ENCODE peak calls at places on chromosomes 4 and X, in four cellular contexts. R is T47D, I is HEK293T, T is non-pigmented ciliary epithelial cell. V is an unnamed sample.

GRCh38 chr4:11914406-11914805 is 485.7 kb upstream of the HS3ST1 start:
- DNase-seq in R (no peak), I (no peak), T (no peak), V (no peak)

GRCh38 chrX:13283512-13283911 is 36.3 kb downstream of the ATXN3L start:
- DNase-seq in R (no peak), T (no peak), I (no peak), V (peak)

GRCh38 chrX:11741574-11741973 is 16.5 kb upstream of the MSL3 start:
- DNase-seq in T (no peak), I (no peak), R (no peak), V (no peak)

GRCh38 chrX:135522132-135522530 is 1.7 kb downstream of the INTS6L start:
- DNase-seq in T (no peak), I (no peak), R (no peak), V (no peak)

GRCh38 chr4:153467897-153468262 is 1.7 kb downstream of the TMEM131L start:
- DNase-seq in T (no peak), I (no peak), R (no peak), V (no peak)

GRCh38 chr4:169620846-169621228 is 459 bp downstream of the CLCN3 start:
- DNase-seq in T (no peak), R (no peak), I (no peak), V (no peak)

GRCh38 chr4:46852839-46853238 is 56.2 kb downstream of the COX7B2 start:
- DNase-seq in T (no peak), I (no peak), R (no peak), V (no peak)

GRCh38 chr4:55215087-55215486 is 89.7 kb upstream of the KDR start:
- DNase-seq in I (no peak), T (no peak), R (no peak), V (no peak)

GRCh38 chr4:22356996-22357596 is 158.8 kb downstream of the ADGRA3 start:
- DNase-seq in T (peak), I (peak), R (no peak), V (no peak)

GRCh38 chr4:183409956-183410355 is 34.5 kb upstream of the CDKN2AIP start:
- DNase-seq in I (no peak), T (no peak), R (no peak), V (no peak)

GRCh38 chr4:97923096-97923495 is 220.2 kb downstream of the STPG2 start:
- DNase-seq in I (no peak), T (no peak), R (no peak), V (no peak)

GRCh38 chr4:109816082-109816442 is 500 bp downstream of the GAR1 start:
- DNase-seq in R (no peak), T (no peak), I (no peak), V (no peak)

GRCh38 chrX:46588263-46588662 is 14.7 kb downstream of the CHST7 start:
- DNase-seq in R (no peak), T (no peak), I (no peak), V (no peak)

GRCh38 chrX:74421181-74422028 is at the start of gene SLC16A2:
- DNase-seq in R (peak), T (no peak), I (peak), V (peak)

GRCh38 chr4:139921551-139922184 is 232.3 kb downstream of the MAML3 start:
- DNase-seq in T (no peak), I (no peak), R (peak), V (peak)

V was measured in NCI-H2227 treated with DMSO at 0.1 percent for 48 hours.